ENCODE peak calls at places on chromosomes 5 and 9, in ten cellular contexts. I is stomach; E is choroid plexus epithelial cell; H is A549; F is GM13977; T is CD8-positive, alpha-beta T cell; N is MCF 10A; Q is psoas muscle; A is GM10248; B is fibroblast of mammary gland. D is an unnamed sample.
A peak's percentile ranks its signal among the peaks of the same experiment; 100 is the strongest.

GRCh38 chr5:6201626-6202025 is 176.7 kb downstream of the MED10 start:
- DNase-seq in I (no peak), E (peak; percentile 88), H (no peak), F (no peak), T (no peak), N (no peak), Q (no peak), A (no peak), B (peak; percentile 44), D (no peak)

GRCh38 chr9:114121445-114122151 is 22.5 kb upstream of the KIF12 start:
- DNase-seq in I (no peak), E (no peak), H (no peak), F (no peak), T (no peak), N (no peak), Q (no peak), A (no peak), B (no peak), D (no peak)

GRCh38 chr9:126611188-126611587 is 2.5 kb upstream of the LMX1B start:
- DNase-seq in I (no peak), E (no peak), H (no peak), F (no peak), T (no peak), N (no peak), Q (no peak), A (no peak), B (no peak), D (peak; percentile 15)

GRCh38 chr5:98997000-98997399 is 68.2 kb upstream of the CHD1 start:
- DNase-seq in I (no peak), E (peak; percentile 47), H (no peak), F (no peak), T (no peak), N (peak; percentile 52), Q (no peak), A (no peak), B (peak; percentile 96), D (no peak)

GRCh38 chr9:5587024-5587423 is 41.9 kb upstream of the RIC1 start:
- DNase-seq in I (no peak), E (peak; percentile 73), H (no peak), F (no peak), T (no peak), N (no peak), Q (no peak), A (no peak), B (peak; percentile 78), D (no peak)

GRCh38 chr5:102596113-102596512 is 97.3 kb upstream of the SLCO6A1 start:
- DNase-seq in I (no peak), E (no peak), H (no peak), F (peak; percentile 5), T (no peak), N (no peak), Q (no peak), A (peak; percentile 7), B (no peak), D (no peak)

GRCh38 chr5:22514231-22514630 is 338.9 kb downstream of the CDH12 start:
- DNase-seq in I (no peak), E (no peak), H (no peak), F (no peak), T (no peak), N (peak; percentile 41), Q (no peak), A (no peak), B (no peak), D (no peak)

GRCh38 chr9:137453643-137454081 is 5.5 kb downstream of the NSMF start:
- DNase-seq in I (peak; percentile 82), E (peak; percentile 87), H (peak; percentile 43), F (peak; percentile 93), T (peak; percentile 1), N (peak; percentile 56), Q (peak; percentile 87), A (peak; percentile 89), B (peak; percentile 64), D (peak; percentile 63)

GRCh38 chr5:121189569-121190305 is 661.9 kb upstream of the FTMT start:
- DNase-seq in I (no peak), E (peak; percentile 86), H (no peak), F (no peak), T (no peak), N (peak; percentile 71), Q (no peak), A (no peak), B (peak; percentile 49), D (no peak)

GRCh38 chr5:156174225-156174624 is 152.7 kb upstream of the SGCD start:
- DNase-seq in I (no peak), E (no peak), H (no peak), F (no peak), T (no peak), N (no peak), Q (no peak), A (no peak), B (no peak), D (no peak)

GRCh38 chr5:78647838-78648358 is 674 bp downstream of the LHFPL2 start:
- DNase-seq in I (peak; percentile 60), E (peak; percentile 50), H (peak; percentile 19), F (peak; percentile 60), T (no peak), N (peak; percentile 53), Q (peak; percentile 85), A (peak; percentile 52), B (peak; percentile 44), D (no peak)

GRCh38 chr9:20562051-20562450 is 60.2 kb downstream of the MLLT3 start:
- DNase-seq in I (no peak), E (no peak), H (no peak), F (no peak), T (no peak), N (no peak), Q (no peak), A (no peak), B (peak; percentile 11), D (no peak)

GRCh38 chr5:53419247-53419646 is 61.2 kb upstream of the FST start:
- DNase-seq in I (no peak), E (peak; percentile 92), H (no peak), F (no peak), T (no peak), N (peak; percentile 84), Q (no peak), A (no peak), B (peak; percentile 97), D (no peak)

GRCh38 chr5:159303286-159303685 is 27.0 kb downstream of the IL12B start:
- DNase-seq in I (no peak), E (no peak), H (no peak), F (no peak), T (no peak), N (no peak), Q (no peak), A (no peak), B (no peak), D (no peak)

GRCh38 chr5:40680741-40681350 is 1.1 kb downstream of the PTGER4 start:
- DNase-seq in I (no peak), E (peak; percentile 54), H (no peak), F (peak; percentile 57), T (peak; percentile 20), N (no peak), Q (peak; percentile 59), A (peak; percentile 22), B (no peak), D (no peak)
- TF ChIP-seq CTCF in I (no peak), E (peak; percentile 48), H (no peak), F (no peak), T (peak; percentile 19), N (no peak), Q (no peak), A (no peak), B (no peak), D (no peak)

GRCh38 chr5:67842806-67843205 is 372.8 kb upstream of the PIK3R1 start:
- DNase-seq in I (no peak), E (peak; percentile 34), H (no peak), F (no peak), T (no peak), N (peak; percentile 31), Q (no peak), A (no peak), B (peak; percentile 12), D (no peak)
- TF ChIP-seq CTCF in I (no peak), E (peak; percentile 57), H (no peak), F (no peak), T (no peak), N (peak; percentile 9), Q (no peak), A (no peak), B (no peak), D (no peak)

DNA sequence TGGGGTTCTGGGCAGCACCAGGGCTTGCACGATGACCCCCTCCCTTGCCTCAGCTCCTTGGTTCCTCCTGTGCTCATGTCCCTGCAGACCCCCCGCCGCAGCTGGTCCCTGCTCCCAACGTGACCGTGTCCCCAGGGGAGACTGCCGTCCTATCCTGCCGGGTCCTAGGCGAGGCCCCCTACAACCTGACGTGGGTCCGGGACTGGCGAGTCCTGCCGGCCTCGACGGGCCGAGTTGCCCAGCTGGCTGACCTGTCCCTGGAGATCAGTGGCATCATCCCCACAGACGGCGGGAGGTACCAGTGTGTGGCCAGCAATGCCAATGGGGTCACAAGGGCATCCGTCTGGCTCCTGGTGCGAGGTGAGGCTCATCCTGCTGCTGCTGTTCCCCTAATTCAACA is 39.1 kb downstream of the HMCN2 start:
- DNase-seq in I (no peak), E (no peak), H (no peak), F (no peak), T (no peak), N (no peak), Q (no peak), A (no peak), B (no peak), D (no peak)
- TF ChIP-seq CTCF in I (no peak), E (no peak), H (no peak), F (no peak), T (no peak), N (no peak), Q (no peak), A (no peak), B (no peak), D (no peak)

DNA sequence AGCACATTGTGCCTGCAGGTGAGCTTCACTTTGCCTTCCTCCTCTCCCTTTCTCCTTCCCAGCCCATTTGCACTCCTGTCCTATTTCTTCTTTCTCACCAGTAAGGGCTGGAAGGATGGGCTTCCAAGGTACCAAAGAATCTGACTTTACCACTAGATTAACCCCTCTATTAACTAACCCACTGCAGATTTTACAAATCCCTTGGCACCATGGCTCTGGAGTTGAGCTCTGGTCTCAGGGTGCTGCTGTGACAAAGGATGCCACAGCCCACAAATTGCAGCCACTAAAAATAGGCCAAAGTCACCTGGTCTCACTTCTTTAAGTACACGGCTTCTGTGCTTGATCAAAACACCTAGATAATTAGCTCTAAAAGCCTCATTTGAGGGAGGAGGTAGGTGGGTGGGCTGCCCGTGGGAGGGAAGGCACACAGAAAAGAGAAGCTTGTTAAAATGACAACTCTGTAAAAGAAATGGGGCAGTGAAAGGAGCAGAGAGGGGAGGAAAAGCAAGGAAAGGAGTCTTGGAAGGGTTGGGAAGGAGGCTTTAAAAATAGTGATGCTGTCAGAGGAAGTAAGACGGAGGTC is 327.4 kb downstream of the DRD1 start:
- DNase-seq in I (no peak), E (no peak), H (no peak), F (no peak), T (no peak), N (no peak), Q (no peak), A (no peak), B (no peak), D (no peak)
- TF ChIP-seq CTCF in I (no peak), E (no peak), H (no peak), F (no peak), T (no peak), N (no peak), Q (no peak), A (no peak), B (no peak), D (no peak)

D was measured in D721Med.